ENCODE peak calls at places on chromosome 6, in five cellular contexts. One of them, this sample, is unnamed.
A peak's percentile ranks its signal among the peaks of the same experiment; 100 is the strongest.

GRCh38 chr6:159807150-159807859 is 7.2 kb downstream of the PNLDC1 start:
- DNase-seq in stomach: no peak
- DNase-seq in PC-3: peak; percentile 73
- DNase-seq in body of pancreas: peak; percentile 59
- DNase-seq in OCI-LY7: no peak
- DNase-seq in this sample: no peak

GRCh38 chr6:146315321-146316254 is 228.0 kb upstream of the RAB32 start:
- DNase-seq in OCI-LY7: no peak
- DNase-seq in stomach: no peak
- DNase-seq in body of pancreas: no peak
- DNase-seq in PC-3: no peak
- DNase-seq in this sample: no peak

GRCh38 chr6:2556761-2557160 is 194.0 kb downstream of the MYLK4 start:
- DNase-seq in body of pancreas: no peak
- DNase-seq in stomach: no peak
- DNase-seq in PC-3: no peak
- DNase-seq in OCI-LY7: no peak
- DNase-seq in this sample: no peak

GRCh38 chr6:43823879-43824740 is 54.1 kb downstream of the VEGFA start:
- DNase-seq in stomach: peak; percentile 87
- DNase-seq in OCI-LY7: peak; percentile 27
- DNase-seq in body of pancreas: peak; percentile 95
- DNase-seq in PC-3: no peak
- DNase-seq in this sample: peak; percentile 58

GRCh38 chr6:151669208-151669560 is 138.3 kb upstream of the ESR1 start:
- DNase-seq in PC-3: no peak
- DNase-seq in stomach: no peak
- DNase-seq in OCI-LY7: no peak
- DNase-seq in body of pancreas: no peak
- DNase-seq in this sample: no peak

GRCh38 chr6:5457983-5458683 is 196.8 kb downstream of the FARS2 start:
- DNase-seq in OCI-LY7: no peak
- DNase-seq in body of pancreas: peak; percentile 96
- DNase-seq in PC-3: peak; percentile 67
- DNase-seq in stomach: peak; percentile 87
- DNase-seq in this sample: peak; percentile 17

GRCh38 chr6:15544321-15544900 is 118.4 kb downstream of the DTNBP1 start:
- DNase-seq in OCI-LY7: no peak
- DNase-seq in PC-3: no peak
- DNase-seq in body of pancreas: no peak
- DNase-seq in stomach: no peak
- DNase-seq in this sample: no peak

GRCh38 chr6:48996461-48997119 is 466.5 kb downstream of the MMUT start:
- DNase-seq in PC-3: no peak
- DNase-seq in OCI-LY7: no peak
- DNase-seq in stomach: no peak
- DNase-seq in body of pancreas: no peak
- DNase-seq in this sample: no peak

GRCh38 chr6:139131736-139132285 is 3.1 kb upstream of the HECA start:
- DNase-seq in stomach: no peak
- DNase-seq in OCI-LY7: peak; percentile 35
- DNase-seq in PC-3: no peak
- DNase-seq in body of pancreas: no peak
- DNase-seq in this sample: no peak

GRCh38 chr6:1713016-1713600 is 103.4 kb downstream of the FOXC1 start:
- DNase-seq in OCI-LY7: no peak
- DNase-seq in body of pancreas: no peak
- DNase-seq in stomach: no peak
- DNase-seq in PC-3: no peak
- DNase-seq in this sample: no peak

GRCh38 chr6:133502451-133503259 is 261.5 kb downstream of the EYA4 start:
- DNase-seq in stomach: no peak
- DNase-seq in OCI-LY7: no peak
- DNase-seq in body of pancreas: peak; percentile 19
- DNase-seq in PC-3: peak; percentile 12
- DNase-seq in this sample: no peak

GRCh38 chr6:25417206-25417605 is 138.0 kb downstream of the CARMIL1 start:
- DNase-seq in PC-3: no peak
- DNase-seq in body of pancreas: no peak
- DNase-seq in OCI-LY7: no peak
- DNase-seq in stomach: no peak
- DNase-seq in this sample: no peak

GRCh38 chr6:25415274-25415673 is 136.1 kb downstream of the CARMIL1 start:
- DNase-seq in OCI-LY7: no peak
- DNase-seq in PC-3: no peak
- DNase-seq in body of pancreas: no peak
- DNase-seq in stomach: no peak
- DNase-seq in this sample: no peak

GRCh38 chr6:25414168-25414567 is 135.0 kb downstream of the CARMIL1 start:
- DNase-seq in body of pancreas: no peak
- DNase-seq in OCI-LY7: no peak
- DNase-seq in stomach: no peak
- DNase-seq in PC-3: peak; percentile 14
- DNase-seq in this sample: no peak

GRCh38 chr6:25414755-25415154 is 135.6 kb downstream of the CARMIL1 start:
- DNase-seq in PC-3: no peak
- DNase-seq in body of pancreas: no peak
- DNase-seq in stomach: no peak
- DNase-seq in OCI-LY7: no peak
- DNase-seq in this sample: no peak

GRCh38 chr6:25415701-25416100 is 136.5 kb downstream of the CARMIL1 start:
- DNase-seq in stomach: no peak
- DNase-seq in PC-3: no peak
- DNase-seq in body of pancreas: no peak
- DNase-seq in OCI-LY7: no peak
- DNase-seq in this sample: no peak
- H3K4me1 ChIP-seq in stomach: peaks cover 22% of the 10 kb centered on the region
- H3K4me1 ChIP-seq in PC-3: peaks cover 22% of the 10 kb centered on the region
- H3K4me1 ChIP-seq in body of pancreas: peaks cover 57% of the 10 kb centered on the region
- H3K4me1 ChIP-seq in OCI-LY7: peaks cover 71% of the 10 kb centered on the region
- H3K4me1 ChIP-seq in this sample: peaks cover 12% of the 10 kb centered on the region

DNA sequence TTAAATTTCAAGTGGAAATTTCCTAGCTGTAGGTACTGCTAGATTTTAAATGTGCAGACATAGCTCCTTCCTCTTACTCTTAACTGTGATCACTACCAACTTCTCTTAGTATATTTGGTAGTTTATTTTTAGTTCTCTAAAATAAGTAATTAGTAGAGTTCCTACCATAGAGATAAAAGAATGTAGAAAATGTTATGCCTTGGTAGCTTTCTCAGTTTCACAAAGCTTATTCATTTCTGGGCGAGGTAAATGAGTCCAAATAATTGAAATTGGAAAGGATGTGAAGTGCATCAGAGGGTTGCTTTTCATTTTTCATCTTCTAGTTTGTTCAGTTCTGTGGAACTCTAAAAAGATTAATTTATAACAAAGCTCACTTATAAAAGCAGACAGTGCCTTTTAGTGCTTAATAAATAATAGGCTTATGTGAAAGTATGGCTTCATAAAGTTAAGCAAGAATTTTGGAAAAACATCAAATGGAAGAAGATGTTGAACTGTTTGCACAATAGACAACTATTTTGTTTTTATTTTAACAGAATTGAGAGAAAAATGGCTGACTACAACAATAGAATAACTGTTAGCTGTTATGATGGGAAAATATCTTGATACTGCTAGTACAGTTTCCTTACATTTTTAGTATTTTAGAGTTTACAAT is 303.7 kb downstream of the UTRN start:
- DNase-seq in body of pancreas: no peak
- DNase-seq in OCI-LY7: no peak
- DNase-seq in PC-3: no peak
- DNase-seq in stomach: no peak
- DNase-seq in this sample: no peak
- H3K4me3 ChIP-seq in body of pancreas: no peak overlapping the region
- H3K4me3 ChIP-seq in OCI-LY7: no peak overlapping the region
- H3K4me3 ChIP-seq in PC-3: no peak overlapping the region
- H3K4me3 ChIP-seq in stomach: no peak overlapping the region
- H3K4me3 ChIP-seq in this sample: no peak overlapping the region

GRCh38 chr6:21993841-21994240 is 303.0 kb downstream of the PRL start:
- DNase-seq in OCI-LY7: no peak
- DNase-seq in body of pancreas: no peak
- DNase-seq in PC-3: no peak
- DNase-seq in stomach: no peak
- DNase-seq in this sample: no peak

GRCh38 chr6:21995318-21995717 is 301.5 kb downstream of the PRL start:
- DNase-seq in PC-3: no peak
- DNase-seq in stomach: no peak
- DNase-seq in OCI-LY7: no peak
- DNase-seq in body of pancreas: no peak
- DNase-seq in this sample: no peak

GRCh38 chr6:21996425-21997207 is 300.2 kb downstream of the PRL start:
- DNase-seq in PC-3: no peak
- DNase-seq in OCI-LY7: no peak
- DNase-seq in stomach: no peak
- DNase-seq in body of pancreas: no peak
- DNase-seq in this sample: no peak

GRCh38 chr6:21994821-21995220 is 302.0 kb downstream of the PRL start:
- DNase-seq in OCI-LY7: no peak
- DNase-seq in PC-3: no peak
- DNase-seq in stomach: no peak
- DNase-seq in body of pancreas: no peak
- DNase-seq in this sample: no peak

GRCh38 chr6:21992178-21992967 is 304.5 kb downstream of the PRL start:
- DNase-seq in PC-3: peak; percentile 64
- DNase-seq in OCI-LY7: no peak
- DNase-seq in body of pancreas: no peak
- DNase-seq in stomach: no peak
- DNase-seq in this sample: no peak
- H3K4me1 ChIP-seq in PC-3: peaks cover 17% of the 10 kb centered on the region
- H3K4me1 ChIP-seq in OCI-LY7: no peaks in the 10 kb centered on the region
- H3K4me1 ChIP-seq in body of pancreas: peaks cover 4% of the 10 kb centered on the region
- H3K4me1 ChIP-seq in stomach: no peaks in the 10 kb centered on the region
- H3K4me1 ChIP-seq in this sample: peaks cover 5% of the 10 kb centered on the region

GRCh38 chr6:12288211-12288618 is 1.9 kb upstream of the EDN1 start:
- DNase-seq in body of pancreas: peak; percentile 37
- DNase-seq in stomach: peak; percentile 44
- DNase-seq in PC-3: peak; percentile 48
- DNase-seq in OCI-LY7: no peak
- DNase-seq in this sample: peak; percentile 53
- H3K4me3 ChIP-seq in body of pancreas: no peak overlapping the region
- H3K4me3 ChIP-seq in stomach: no peak overlapping the region
- H3K4me3 ChIP-seq in PC-3: peak overlapping the region; percentile 77
- H3K4me3 ChIP-seq in OCI-LY7: no peak overlapping the region
- H3K4me3 ChIP-seq in this sample: no peak overlapping the region

DNA sequence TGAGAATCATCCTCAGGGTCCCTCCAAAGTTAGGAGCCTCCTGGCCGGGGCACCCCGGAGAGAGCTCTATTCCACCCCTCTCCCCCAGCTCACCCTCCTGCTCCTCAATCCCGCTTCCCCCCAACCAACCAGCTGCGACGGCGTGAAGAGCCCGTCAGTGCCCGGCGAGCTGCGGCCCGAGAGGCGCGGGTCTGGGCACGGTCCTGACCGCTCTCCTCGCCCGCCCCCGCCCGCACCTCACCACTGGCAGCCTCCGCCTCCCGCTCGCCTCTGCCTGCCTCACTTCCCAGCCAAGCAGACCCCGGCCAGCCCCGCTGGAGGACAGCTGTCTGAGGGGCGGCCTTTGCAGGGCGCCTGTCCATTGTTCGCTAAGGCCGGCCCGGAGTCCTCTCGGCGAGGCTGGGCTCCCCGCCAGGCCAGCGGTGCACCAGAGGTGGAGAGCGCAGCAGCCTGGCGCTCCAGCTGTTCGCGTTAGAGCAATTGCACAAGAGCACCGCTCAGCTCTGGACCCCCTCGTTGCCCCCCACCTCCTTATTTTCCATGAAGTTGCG is 1.2 kb downstream of the SOBP start:
- DNase-seq in PC-3: no peak
- DNase-seq in body of pancreas: peak; percentile 39
- DNase-seq in OCI-LY7: peak; percentile 42
- DNase-seq in stomach: peak; percentile 57
- DNase-seq in this sample: peak; percentile 62
- H3K4me1 ChIP-seq in PC-3: no peaks in the 10 kb centered on the region
- H3K4me1 ChIP-seq in body of pancreas: peaks cover 23% of the 10 kb centered on the region
- H3K4me1 ChIP-seq in OCI-LY7: peaks cover 58% of the 10 kb centered on the region
- H3K4me1 ChIP-seq in stomach: peaks cover 53% of the 10 kb centered on the region
- H3K4me1 ChIP-seq in this sample: peaks cover 26% of the 10 kb centered on the region

GRCh38 chr6:32609391-32609730 is 19.7 kb upstream of the HLA-DRB1 start:
- DNase-seq in PC-3: no peak
- DNase-seq in OCI-LY7: no peak
- DNase-seq in stomach: no peak
- DNase-seq in body of pancreas: no peak
- DNase-seq in this sample: no peak

GRCh38 chr6:32610897-32611296 is 21.2 kb upstream of the HLA-DRB1 start:
- DNase-seq in body of pancreas: no peak
- DNase-seq in OCI-LY7: no peak
- DNase-seq in stomach: no peak
- DNase-seq in PC-3: no peak
- DNase-seq in this sample: no peak

GRCh38 chr6:32607988-32608298 is 18.3 kb upstream of the HLA-DRB1 start:
- DNase-seq in OCI-LY7: no peak
- DNase-seq in PC-3: no peak
- DNase-seq in stomach: no peak
- DNase-seq in body of pancreas: no peak
- DNase-seq in this sample: no peak

GRCh38 chr6:32608374-32608773 is 18.7 kb upstream of the HLA-DRB1 start:
- DNase-seq in stomach: no peak
- DNase-seq in body of pancreas: no peak
- DNase-seq in PC-3: no peak
- DNase-seq in OCI-LY7: no peak
- DNase-seq in this sample: no peak

GRCh38 chr6:32609731-32610640 is 20.3 kb upstream of the HLA-DRB1 start:
- DNase-seq in PC-3: peak; percentile 98
- DNase-seq in stomach: no peak
- DNase-seq in OCI-LY7: peak; percentile 94
- DNase-seq in body of pancreas: peak; percentile 38
- DNase-seq in this sample: peak; percentile 35
- H3K4me3 ChIP-seq in PC-3: peak overlapping the region; percentile 38
- H3K4me3 ChIP-seq in stomach: no peak overlapping the region
- H3K4me3 ChIP-seq in OCI-LY7: peak overlapping the region; percentile 59
- H3K4me3 ChIP-seq in body of pancreas: no peak overlapping the region
- H3K4me3 ChIP-seq in this sample: no peak overlapping the region

GRCh38 chr6:401994-402640 is 10.6 kb downstream of the IRF4 start:
- DNase-seq in stomach: no peak
- DNase-seq in OCI-LY7: no peak
- DNase-seq in PC-3: no peak
- DNase-seq in body of pancreas: no peak
- DNase-seq in this sample: no peak

GRCh38 chr6:399785-400517 is 8.4 kb downstream of the IRF4 start:
- DNase-seq in body of pancreas: no peak
- DNase-seq in OCI-LY7: peak; percentile 73
- DNase-seq in PC-3: no peak
- DNase-seq in stomach: no peak
- DNase-seq in this sample: no peak

GRCh38 chr6:401239-401993 is 9.9 kb downstream of the IRF4 start:
- DNase-seq in stomach: no peak
- DNase-seq in OCI-LY7: no peak
- DNase-seq in PC-3: no peak
- DNase-seq in body of pancreas: no peak
- DNase-seq in this sample: no peak

GRCh38 chr6:398558-399078 is 7.1 kb downstream of the IRF4 start:
- DNase-seq in PC-3: no peak
- DNase-seq in body of pancreas: no peak
- DNase-seq in OCI-LY7: no peak
- DNase-seq in stomach: no peak
- DNase-seq in this sample: no peak

DNA sequence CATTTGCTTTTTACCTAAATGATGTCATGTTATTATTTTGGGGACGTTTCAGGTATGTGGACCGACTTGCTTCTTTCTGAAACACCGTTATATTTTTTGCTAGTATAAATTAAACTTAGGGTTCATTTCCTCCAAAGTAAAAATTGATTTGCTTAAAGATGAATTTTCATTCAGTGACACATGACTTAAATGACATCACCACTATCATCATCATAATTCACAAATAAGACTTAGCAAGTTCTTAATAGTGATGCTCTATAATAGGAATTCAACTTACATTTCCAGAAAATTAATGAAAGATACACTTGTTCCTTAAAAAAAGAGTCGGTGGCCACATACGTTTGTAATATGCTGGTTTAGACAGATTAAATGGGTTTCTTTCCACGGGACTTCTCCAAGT is 9.3 kb downstream of the IRF4 start:
- DNase-seq in OCI-LY7: no peak
- DNase-seq in body of pancreas: no peak
- DNase-seq in PC-3: no peak
- DNase-seq in stomach: no peak
- DNase-seq in this sample: no peak
- H3K4me1 ChIP-seq in OCI-LY7: peaks cover 66% of the 10 kb centered on the region
- H3K4me1 ChIP-seq in body of pancreas: no peaks in the 10 kb centered on the region
- H3K4me1 ChIP-seq in PC-3: peaks cover 14% of the 10 kb centered on the region
- H3K4me1 ChIP-seq in stomach: no peaks in the 10 kb centered on the region
- H3K4me1 ChIP-seq in this sample: peaks cover 2% of the 10 kb centered on the region

This sample was measured in mucosa of descending colon.